ENCODE peak calls at places on chromosomes 13 and 19, in seven cellular contexts. B, O, K, X, D, E and M are unnamed samples. For H3K36me3 and H3K9me3, the result is how much of the 10 kb centered on the place peaks cover.

GRCh38 chr19:7916137-7916907 is 1.7 kb downstream of the TGFBR3L start:
- DNase-seq in D (no peak), K (no peak), X (no peak), E (no peak), B (no peak), O (no peak), M (no peak)

GRCh38 chr19:45822716-45823115 is 7.6 kb upstream of the RSPH6A start:
- DNase-seq in E (no peak), B (no peak), D (no peak), X (no peak), O (no peak), K (no peak), M (no peak)

GRCh38 chr13:54486421-54487166 is 1458.0 kb downstream of the OLFM4 start:
- DNase-seq in B (no peak), E (no peak), D (no peak), X (no peak), O (no peak), K (no peak), M (no peak)

GRCh38 chr19:30371960-30372824 is at the start of gene ZNF536:
- DNase-seq in D (no peak), O (no peak), X (no peak), E (no peak), B (no peak), K (no peak), M (no peak)

GRCh38 chr13:50915562-50915961 is 6.0 kb downstream of the RNASEH2B start:
- DNase-seq in E (no peak), X (no peak), D (no peak), K (no peak), B (peak), O (no peak), M (no peak)

GRCh38 chr19:58217069-58217481 is 11.6 kb upstream of the ZNF544 start:
- DNase-seq in O (no peak), B (no peak), E (no peak), D (no peak), X (no peak), K (no peak), M (no peak)

GRCh38 chr13:98228661-98229349 is 51.7 kb upstream of the RNF113B start:
- DNase-seq in O (no peak), E (no peak), X (no peak), B (no peak), K (no peak), D (no peak), M (no peak)

GRCh38 chr19:11699931-11700794 is 38.6 kb downstream of the ZNF823 start:
- DNase-seq in B (no peak), K (no peak), O (no peak), X (no peak), E (no peak), D (peak), M (no peak)

GRCh38 chr13:33109801-33110200 is 93.6 kb downstream of the KL start:
- DNase-seq in K (no peak), B (no peak), O (no peak), X (no peak), D (no peak), E (no peak), M (no peak)

GRCh38 chr19:45161715-45162463 is 1.1 kb upstream of the NKPD1 start:
- DNase-seq in B (no peak), D (peak), X (no peak), E (peak), K (no peak), O (no peak), M (no peak)

GRCh38 chr13:60012503-60012902 is 151.2 kb downstream of the DIAPH3 start:
- DNase-seq in K (no peak), O (no peak), D (no peak), B (peak), X (no peak), E (no peak), M (no peak)

GRCh38 chr13:99398071-99398470 is 90.9 kb upstream of the GPR183 start:
- DNase-seq in E (no peak), D (no peak), X (no peak), O (no peak), K (no peak), B (no peak), M (no peak)

GRCh38 chr13:106484084-106484754 is 51.2 kb downstream of the EFNB2 start:
- DNase-seq in D (peak), E (no peak), X (no peak), O (no peak), B (no peak), K (no peak), M (no peak)

GRCh38 chr19:40420451-40420765 is 5.4 kb downstream of the SERTAD1 start:
- DNase-seq in E (no peak), D (no peak), X (no peak), O (no peak), K (no peak), B (no peak), M (no peak)

GRCh38 chr13:45219123-45219891 is 18.5 kb upstream of the KCTD4 start:
- DNase-seq in B (no peak), O (no peak), X (no peak), E (no peak), D (peak), K (no peak), M (no peak)

GRCh38 chr19:10763399-10763798 is 45.5 kb downstream of the DNM2 start:
- DNase-seq in D (no peak), E (no peak), B (no peak), X (no peak), O (no peak), K (no peak), M (no peak)

GRCh38 chr13:90485441-90485840 is 862.0 kb upstream of the MIR17HG start:
- DNase-seq in B (no peak), X (no peak), K (no peak), E (no peak), O (no peak), D (no peak), M (no peak)

GRCh38 chr13:70424428-70424827 is 316.2 kb upstream of the KLHL1 start:
- DNase-seq in O (no peak), B (no peak), D (no peak), K (no peak), E (no peak), X (no peak), M (no peak)

GRCh38 chr13:96181886-96182285 is 92.0 kb downstream of the HS6ST3 start:
- DNase-seq in E (no peak), B (no peak), X (no peak), D (no peak), O (no peak), K (no peak), M (no peak)

GRCh38 chr19:900302-901111 is 7.2 kb downstream of the RNU6-9 start:
- DNase-seq in O (no peak), E (no peak), K (no peak), X (no peak), D (no peak), B (no peak), M (no peak)

GRCh38 chr13:90447735-90448103 is 899.8 kb upstream of the MIR17HG start:
- DNase-seq in O (no peak), K (no peak), E (no peak), X (no peak), D (peak), B (no peak), M (no peak)

GRCh38 chr13:99281811-99282263 is 23.7 kb upstream of the GPR18 start:
- DNase-seq in E (peak), O (peak), B (peak), X (peak), D (no peak), K (peak), M (peak)

GRCh38 chr13:49820591-49821215 is 28.2 kb upstream of the KPNA3 start:
- DNase-seq in E (no peak), B (no peak), O (no peak), K (no peak), D (no peak), X (no peak), M (no peak)

GRCh38 chr19:7942981-7943443 is 454 bp downstream of the TIMM44 start:
- DNase-seq in X (no peak), E (no peak), D (no peak), O (no peak), K (no peak), B (no peak), M (peak)

GRCh38 chr13:29454931-29455481 is 140.5 kb downstream of the SLC7A1 start:
- DNase-seq in D (peak), K (no peak), X (no peak), B (no peak), E (no peak), O (no peak), M (no peak)

GRCh38 chr13:49637989-49638388 is 9.7 kb downstream of the ARL11 start:
- DNase-seq in K (no peak), B (no peak), E (no peak), O (no peak), X (no peak), D (no peak), M (no peak)

GRCh38 chr19:6235031-6235951 is 44.5 kb downstream of the MLLT1 start:
- DNase-seq in O (no peak), D (no peak), E (no peak), B (no peak), K (no peak), X (no peak), M (no peak)

GRCh38 chr19:47186337-47187022 is 44.5 kb downstream of the BBC3 start:
- DNase-seq in E (no peak), D (no peak), K (no peak), X (no peak), O (no peak), B (peak), M (no peak)

DNA sequence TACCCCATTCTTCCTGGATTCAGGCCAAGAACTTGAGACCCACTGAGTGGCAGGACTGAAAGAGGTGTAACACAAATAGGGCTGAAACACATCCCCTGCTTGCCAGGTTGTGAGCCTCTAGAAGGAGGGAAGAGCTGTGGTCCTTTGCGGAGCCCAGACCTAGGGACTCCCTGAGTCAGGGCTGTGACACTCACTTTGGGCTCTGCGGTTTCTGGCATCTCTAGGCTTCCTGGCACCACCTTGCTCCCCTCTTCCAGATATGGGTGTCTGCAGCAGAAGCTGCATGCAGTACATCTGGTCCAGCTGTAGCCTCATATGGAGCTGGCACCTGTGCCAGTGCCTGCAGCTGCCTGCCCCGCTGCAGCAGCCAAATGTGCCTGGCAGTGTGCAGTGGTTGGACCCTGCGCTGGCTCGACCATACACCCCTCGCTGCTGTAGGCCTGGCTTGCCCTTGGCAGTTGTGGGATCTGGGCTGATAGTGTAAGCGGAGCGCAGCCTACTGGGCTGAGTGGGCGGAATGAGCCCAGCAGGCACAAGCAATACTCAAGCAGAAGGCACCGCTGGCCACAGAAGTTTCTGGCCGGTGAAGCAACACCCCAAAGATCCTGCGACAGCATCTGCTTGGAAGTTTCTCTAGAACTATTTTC is 290.4 kb downstream of the SLITRK6 start:
- DNase-seq in O (no peak), E (no peak), K (no peak), D (no peak), B (no peak), X (no peak), M (no peak)
- TF ChIP-seq CTCF in O (no peak), E (no peak), K (no peak), D (no peak), B (no peak), X (no peak), M (no peak)

DNA sequence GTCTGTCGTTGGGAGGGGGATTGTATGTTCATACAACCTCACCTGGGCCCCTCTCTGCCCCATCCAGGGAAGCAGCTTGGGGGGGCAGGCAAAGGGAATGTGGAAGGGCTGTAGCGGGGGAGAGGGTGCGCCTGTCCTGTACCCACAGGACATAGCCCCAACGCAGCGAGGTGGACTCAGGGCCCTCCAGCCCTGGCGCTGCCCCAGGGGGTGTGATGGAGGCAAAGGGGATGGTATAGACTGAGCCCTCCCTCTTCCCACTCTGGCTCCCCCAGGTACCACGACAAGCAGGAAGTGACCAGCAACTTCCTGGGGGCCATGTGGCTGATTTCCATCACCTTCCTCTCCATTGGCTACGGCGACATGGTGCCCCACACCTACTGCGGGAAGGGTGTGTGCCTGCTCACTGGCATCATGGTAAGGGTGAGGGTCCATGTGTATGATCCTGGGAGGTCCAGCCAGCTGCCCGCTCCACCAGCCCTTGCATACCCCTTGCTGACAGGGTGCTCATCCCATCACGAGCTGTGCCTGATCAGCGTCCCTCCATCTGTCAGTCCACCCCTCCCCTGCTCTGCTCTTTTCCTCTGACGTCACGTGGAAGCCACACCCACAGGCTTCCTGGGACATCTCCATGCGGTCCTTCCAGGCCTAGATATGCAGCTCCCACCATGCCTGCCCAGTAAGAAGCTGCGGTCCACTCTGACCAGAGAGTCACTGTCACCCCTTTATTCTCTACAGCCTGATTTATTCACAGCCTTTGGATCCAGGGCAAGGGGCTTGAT is 18.3 kb downstream of the KCNN1 start:
- DNase-seq in X (no peak), B (no peak), K (no peak), O (no peak), E (no peak), D (no peak), M (no peak)
- H3K36me3 ChIP-seq in X (under half), B (under half), K (under half), O (under half), E (under half), D (under half), M (under half)

GRCh38 chr19:23527797-23528196 is 132.5 kb upstream of the ZNF91 start:
- DNase-seq in O (no peak), B (no peak), K (no peak), X (no peak), E (no peak), D (no peak), M (no peak)
- H3K9me3 ChIP-seq in O (under half), B (under half), K (under half), X (under half), E (under half), D (under half), M (under half)

GRCh38 chr13:24863748-24864540 is 100.0 kb downstream of the RNF17 start:
- DNase-seq in D (no peak), B (no peak), O (no peak), K (no peak), X (no peak), E (no peak), M (no peak)

GRCh38 chr13:24861617-24862362 is 97.8 kb downstream of the RNF17 start:
- DNase-seq in O (no peak), D (no peak), X (no peak), B (no peak), K (no peak), E (no peak), M (no peak)

GRCh38 chr13:24864579-24864978 is 100.6 kb downstream of the RNF17 start:
- DNase-seq in X (no peak), O (no peak), B (no peak), E (no peak), D (no peak), K (no peak), M (no peak)

GRCh38 chr13:24866488-24866887 is 102.5 kb downstream of the RNF17 start:
- DNase-seq in O (no peak), B (no peak), D (no peak), K (no peak), X (no peak), E (no peak), M (no peak)

GRCh38 chr13:24865158-24865557 is 101.2 kb downstream of the RNF17 start:
- DNase-seq in O (no peak), B (no peak), D (no peak), X (no peak), E (no peak), K (no peak), M (no peak)
- TF ChIP-seq CTCF in O (peak), B (peak), D (no peak), X (peak), E (no peak), K (no peak), M (no peak)